ENCODE peak calls at places on chromosomes 5 and 9, in four cellular contexts. G, L, C and Q are unnamed samples.

GRCh38 chr9:94920439-94920951 is 194.0 kb downstream of the AOPEP start:
- DNase-seq in G (peak; percentile 68), L (no peak), C (peak; percentile 35), Q (peak; percentile 67)

GRCh38 chr9:36204906-36205547 is 14.3 kb downstream of the CLTA start:
- DNase-seq in G (no peak), L (peak; percentile 20), C (peak; percentile 46), Q (no peak)

GRCh38 chr5:96330532-96331140 is 102.4 kb downstream of the PCSK1 start:
- DNase-seq in G (no peak), L (no peak), C (no peak), Q (no peak)

GRCh38 chr5:170985486-170985885 is 123.7 kb downstream of the RANBP17 start:
- DNase-seq in G (no peak), L (no peak), C (no peak), Q (no peak)

GRCh38 chr5:38556599-38557308 is at the start of gene LIFR:
- DNase-seq in G (peak; percentile 86), L (peak; percentile 92), C (peak; percentile 92), Q (peak; percentile 90)

GRCh38 chr5:15643731-15644130 is 143.8 kb downstream of the FBXL7 start:
- DNase-seq in G (no peak), L (no peak), C (no peak), Q (no peak)

GRCh38 chr9:76613150-76613781 is 151.0 kb upstream of the PCA3 start:
- DNase-seq in G (no peak), L (no peak), C (no peak), Q (no peak)

GRCh38 chr9:110198357-110198756 is 9.6 kb downstream of the C9orf152 start:
- DNase-seq in G (no peak), L (no peak), C (no peak), Q (no peak)

GRCh38 chr5:172942556-172942955 is 16.7 kb upstream of the RPL26L1 start:
- DNase-seq in G (no peak), L (no peak), C (no peak), Q (no peak)

GRCh38 chr5:148751025-148751424 is 75.4 kb upstream of the ADRB2 start:
- DNase-seq in G (no peak), L (no peak), C (no peak), Q (no peak)

GRCh38 chr9:138105561-138106505 is 228.3 kb downstream of the CACNA1B start:
- DNase-seq in G (no peak), L (no peak), C (peak; percentile 9), Q (no peak)

GRCh38 chr9:115132648-115133047 is 14.7 kb upstream of the TNC start:
- DNase-seq in G (no peak), L (no peak), C (no peak), Q (no peak)

GRCh38 chr5:142644127-142644526 is 41.8 kb downstream of the FGF1 start:
- DNase-seq in G (no peak), L (no peak), C (no peak), Q (peak; percentile 45)

GRCh38 chr9:81832571-81833285 is 95.5 kb upstream of the SPATA31D4 start:
- DNase-seq in G (no peak), L (no peak), C (no peak), Q (peak; percentile 69)

GRCh38 chr9:111231801-111232580 is 98.0 kb downstream of the OR2K2 start:
- DNase-seq in G (no peak), L (no peak), C (no peak), Q (no peak)

GRCh38 chr9:107637421-107638420 is 148.2 kb upstream of the KLF4 start:
- DNase-seq in G (peak; percentile 87), L (peak; percentile 72), C (peak; percentile 95), Q (peak; percentile 90)

GRCh38 chr5:65366655-65367054 is 115.1 kb downstream of the ADAMTS6 start:
- DNase-seq in G (no peak), L (no peak), C (no peak), Q (no peak)

GRCh38 chr9:134323741-134324358 is 2.4 kb upstream of the RXRA start:
- DNase-seq in G (peak; percentile 83), L (peak; percentile 42), C (peak; percentile 67), Q (no peak)

GRCh38 chr9:134322781-134323241 is 3.4 kb upstream of the RXRA start:
- DNase-seq in G (peak; percentile 31), L (no peak), C (no peak), Q (no peak)

GRCh38 chr9:134321571-134321930 is 4.7 kb upstream of the RXRA start:
- DNase-seq in G (peak; percentile 14), L (no peak), C (no peak), Q (no peak)

GRCh38 chr9:134320916-134321570 is 5.2 kb upstream of the RXRA start:
- DNase-seq in G (peak; percentile 39), L (no peak), C (no peak), Q (no peak)

GRCh38 chr9:134321957-134322741 is 4.1 kb upstream of the RXRA start:
- DNase-seq in G (peak; percentile 34), L (no peak), C (no peak), Q (no peak)
- H3K27ac ChIP-seq in G (no peak overlapping the region), L (no peak overlapping the region), C (no peak overlapping the region), Q (no peak overlapping the region)

GRCh38 chr9:133127340-133127981 is 6.4 kb upstream of the RALGDS start:
- DNase-seq in G (peak; percentile 86), L (no peak), C (no peak), Q (no peak)

GRCh38 chr9:133126697-133127339 is 5.8 kb upstream of the RALGDS start:
- DNase-seq in G (no peak), L (no peak), C (no peak), Q (no peak)

GRCh38 chr9:133129001-133129799 is 8.2 kb upstream of the RALGDS start:
- DNase-seq in G (peak; percentile 68), L (no peak), C (no peak), Q (no peak)

GRCh38 chr9:133125706-133126696 is 5.0 kb upstream of the RALGDS start:
- DNase-seq in G (peak; percentile 68), L (no peak), C (no peak), Q (no peak)

GRCh38 chr9:133128152-133128551 is 7.1 kb upstream of the RALGDS start:
- DNase-seq in G (no peak), L (no peak), C (no peak), Q (no peak)
- H3K4me1 ChIP-seq in G (peaks cover 65% of the 10 kb centered on the region), L (peaks cover 29% of the 10 kb centered on the region), C (peaks cover 15% of the 10 kb centered on the region), Q (peaks cover 16% of the 10 kb centered on the region)

GRCh38 chr9:91800473-91800872 is 149.6 kb downstream of the ROR2 start:
- DNase-seq in G (no peak), L (no peak), C (no peak), Q (no peak)

GRCh38 chr9:91795500-91796241 is 154.4 kb downstream of the ROR2 start:
- DNase-seq in G (no peak), L (peak; percentile 32), C (no peak), Q (no peak)

GRCh38 chr9:91803143-91803940 is 146.7 kb downstream of the ROR2 start:
- DNase-seq in G (no peak), L (no peak), C (no peak), Q (peak; percentile 24)

GRCh38 chr9:91802391-91802790 is 147.6 kb downstream of the ROR2 start:
- DNase-seq in G (no peak), L (no peak), C (no peak), Q (no peak)

GRCh38 chr9:91799113-91799735 is 150.8 kb downstream of the ROR2 start:
- DNase-seq in G (no peak), L (no peak), C (no peak), Q (no peak)
- H3K27ac ChIP-seq in G (no peak overlapping the region), L (no peak overlapping the region), C (no peak overlapping the region), Q (no peak overlapping the region)

GRCh38 chr5:156699147-156699546 is 150.9 kb upstream of the PPP1R2B start:
- DNase-seq in G (no peak), L (no peak), C (no peak), Q (no peak)
- H3K4me1 ChIP-seq in G (no peaks in the 10 kb centered on the region), L (no peaks in the 10 kb centered on the region), C (no peaks in the 10 kb centered on the region), Q (no peaks in the 10 kb centered on the region)

GRCh38 chr5:132684922-132685720 is 11.3 kb downstream of the IL4 start:
- DNase-seq in G (no peak), L (no peak), C (no peak), Q (no peak)
- H3K27ac ChIP-seq in G (no peak overlapping the region), L (no peak overlapping the region), C (no peak overlapping the region), Q (no peak overlapping the region)

DNA sequence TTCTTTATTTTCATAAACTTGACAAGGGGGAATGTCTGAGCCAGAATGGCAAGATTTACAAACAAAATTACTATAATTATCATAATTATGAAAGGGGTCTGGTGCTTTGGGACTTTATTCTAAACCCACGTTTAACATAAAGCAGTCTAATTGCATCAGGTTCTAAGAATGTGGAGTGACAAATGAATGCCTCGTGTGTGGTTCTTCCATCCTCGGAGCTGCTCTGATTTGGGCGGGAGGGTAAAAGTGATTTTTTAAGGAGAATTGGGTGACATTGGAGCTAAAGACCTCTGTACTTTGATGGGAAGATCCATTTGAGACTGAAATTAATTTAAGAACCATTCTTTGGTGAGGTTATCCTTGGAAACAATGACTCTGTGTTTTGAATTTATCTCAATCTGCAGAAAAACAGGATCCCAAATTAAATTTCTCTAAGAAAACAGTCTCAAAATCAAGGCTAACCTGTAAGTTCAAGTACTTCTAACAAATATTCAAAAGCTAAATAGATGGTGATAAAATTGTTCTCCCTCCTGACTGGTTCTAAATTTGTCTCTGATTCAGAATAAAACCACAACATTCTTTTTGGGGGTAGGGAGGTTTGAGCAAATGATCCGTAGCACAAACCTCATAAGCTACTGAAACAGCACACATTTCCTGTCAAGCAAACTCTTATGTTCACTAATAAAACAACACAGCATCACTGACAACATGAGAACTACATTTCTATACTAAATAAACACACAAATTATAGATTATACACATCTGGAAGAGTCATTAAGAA is 85.4 kb downstream of the DCP2 start:
- DNase-seq in G (no peak), L (no peak), C (no peak), Q (peak; percentile 65)
- H3K4me1 ChIP-seq in G (peaks cover 6% of the 10 kb centered on the region), L (peaks cover 9% of the 10 kb centered on the region), C (no peaks in the 10 kb centered on the region), Q (peaks cover 31% of the 10 kb centered on the region)

DNA sequence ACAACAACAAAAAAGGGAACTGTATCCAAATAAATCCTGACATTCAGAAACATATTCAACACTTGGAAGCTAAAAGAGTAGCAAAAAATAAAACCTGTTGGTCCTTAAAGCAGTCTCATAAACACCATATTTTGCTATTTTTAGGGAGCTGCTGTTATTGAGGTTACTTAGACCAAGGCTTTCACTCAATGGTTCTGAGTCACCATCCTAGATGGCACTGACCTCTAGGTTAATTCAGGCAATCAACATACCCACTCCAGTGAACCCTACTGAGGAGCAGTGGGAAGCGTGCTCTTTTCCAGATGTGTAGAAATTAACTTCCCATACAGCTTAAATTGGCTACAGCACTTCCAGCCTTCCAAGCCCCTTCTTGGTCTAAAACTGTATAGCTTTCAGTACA is 5.2 kb downstream of the GNAQ start:
- DNase-seq in G (no peak), L (no peak), C (no peak), Q (no peak)
- H3K27ac ChIP-seq in G (peak overlapping the region; percentile 53), L (no peak overlapping the region), C (peak overlapping the region; percentile 7), Q (no peak overlapping the region)